ENCODE peak calls at places on chromosomes 12 and 14, in eight cellular contexts. D, K, Q, I, A, V, M and R are unnamed samples.

GRCh38 chr14:54739514-54739913 is 163.1 kb downstream of the GCH1 start:
- DNase-seq in M (no peak), D (no peak), I (no peak), V (no peak), Q (no peak), K (no peak), A (no peak), R (no peak)

GRCh38 chr14:101293609-101294008 is 267.7 kb upstream of the DIO3 start:
- DNase-seq in M (no peak), D (no peak), A (no peak), Q (no peak), K (no peak), V (no peak), I (no peak), R (no peak)

GRCh38 chr12:47088021-47088944 is 8.5 kb upstream of the AMIGO2 start:
- DNase-seq in A (no peak), K (no peak), I (peak), M (no peak), V (no peak), D (no peak), Q (no peak), R (no peak)

GRCh38 chr12:52713960-52714886 is 10.9 kb upstream of the KRT77 start:
- DNase-seq in A (no peak), D (no peak), V (no peak), Q (no peak), K (peak), M (no peak), I (peak), R (no peak)

GRCh38 chr12:115383668-115384067 is 699.7 kb upstream of the TBX3 start:
- DNase-seq in K (no peak), V (no peak), M (no peak), A (no peak), Q (no peak), D (peak), I (no peak), R (no peak)

GRCh38 chr12:117143008-117143532 is 43.9 kb upstream of the TESC start:
- DNase-seq in M (no peak), A (no peak), D (peak), K (no peak), Q (no peak), V (no peak), I (no peak), R (no peak)

GRCh38 chr12:104772336-104772735 is 185.8 kb downstream of the SLC41A2 start:
- DNase-seq in K (no peak), Q (no peak), D (no peak), M (no peak), A (no peak), I (no peak), V (no peak), R (no peak)

GRCh38 chr12:19960527-19960926 is 407.8 kb upstream of the PDE3A start:
- DNase-seq in D (no peak), M (no peak), V (no peak), A (no peak), K (no peak), Q (no peak), I (no peak), R (no peak)

GRCh38 chr14:30283822-30284446 is 275.0 kb upstream of the G2E3 start:
- DNase-seq in Q (no peak), M (peak), A (no peak), K (peak), V (peak), I (peak), D (peak), R (peak)

GRCh38 chr12:8987163-8987562 is 2.2 kb upstream of the KLRG1 start:
- DNase-seq in A (no peak), K (no peak), I (no peak), V (no peak), M (no peak), D (no peak), Q (no peak), R (no peak)

GRCh38 chr14:100317897-100318808 is 5.0 kb upstream of the SLC25A47 start:
- DNase-seq in V (peak), M (peak), Q (peak), D (peak), A (peak), K (peak), I (peak), R (no peak)

GRCh38 chr12:53251477-53252348 is 16.4 kb upstream of the ESPL1 start:
- DNase-seq in A (peak), D (peak), Q (peak), V (peak), M (peak), I (peak), K (peak), R (no peak)

GRCh38 chr12:21451529-21451928 is 14.1 kb downstream of the PYROXD1 start:
- DNase-seq in I (peak), Q (no peak), V (no peak), D (no peak), A (no peak), K (no peak), M (no peak), R (no peak)

GRCh38 chr12:77591959-77592358 is 238.7 kb upstream of the NAV3 start:
- DNase-seq in I (no peak), K (peak), V (peak), D (peak), M (no peak), A (no peak), Q (no peak), R (no peak)

GRCh38 chr14:101221549-101222160 is 318.1 kb upstream of the RTL1 start:
- DNase-seq in V (peak), I (no peak), K (peak), A (no peak), Q (no peak), D (no peak), M (no peak), R (no peak)

GRCh38 chr12:51972849-51973273 is 21.4 kb downstream of the ACVR1B start:
- DNase-seq in D (no peak), A (peak), M (no peak), I (no peak), V (no peak), Q (peak), K (no peak), R (no peak)

GRCh38 chr14:31884776-31885379 is 192.2 kb upstream of the ARHGAP5 start:
- DNase-seq in V (no peak), M (no peak), Q (no peak), A (no peak), D (no peak), K (peak), I (peak), R (no peak)

GRCh38 chr14:100871234-100872186 is 32.0 kb downstream of the RTL1 start:
- DNase-seq in Q (no peak), V (no peak), I (peak), A (no peak), D (no peak), M (peak), K (no peak), R (no peak)

GRCh38 chr12:14654842-14655241 is 41.6 kb downstream of the GUCY2C start:
- DNase-seq in K (no peak), Q (no peak), I (no peak), A (no peak), M (no peak), D (no peak), V (no peak), R (no peak)

GRCh38 chr14:101197595-101198397 is 294.3 kb upstream of the RTL1 start:
- DNase-seq in D (peak), I (no peak), V (no peak), K (peak), M (no peak), A (no peak), Q (no peak), R (no peak)

GRCh38 chr12:8946733-8947132 is 2.7 kb downstream of the M6PR start:
- DNase-seq in I (no peak), K (no peak), M (no peak), D (no peak), Q (no peak), V (no peak), A (no peak), R (no peak)

GRCh38 chr12:43238281-43238680 is 313.7 kb downstream of the ADAMTS20 start:
- DNase-seq in Q (no peak), I (no peak), V (no peak), K (no peak), D (no peak), M (no peak), A (no peak), R (no peak)

GRCh38 chr14:104434214-104435076 is 145.1 kb upstream of the C14orf180 start:
- DNase-seq in Q (no peak), V (no peak), M (no peak), I (no peak), A (no peak), K (peak), D (no peak), R (no peak)

GRCh38 chr14:104433401-104434213 is 146.0 kb upstream of the C14orf180 start:
- DNase-seq in A (no peak), I (no peak), D (no peak), Q (no peak), M (no peak), K (peak), V (peak), R (no peak)

GRCh38 chr14:104436741-104437701 is 142.5 kb upstream of the C14orf180 start:
- DNase-seq in A (no peak), I (no peak), M (no peak), D (peak), K (peak), V (peak), Q (no peak), R (no peak)

GRCh38 chr14:104436047-104436531 is 143.5 kb upstream of the C14orf180 start:
- DNase-seq in V (peak), K (peak), I (no peak), M (no peak), A (peak), Q (no peak), D (peak), R (no peak)

GRCh38 chr14:104435147-104436046 is 144.2 kb upstream of the C14orf180 start:
- DNase-seq in K (no peak), Q (no peak), M (no peak), I (no peak), D (peak), A (no peak), V (no peak), R (no peak)
- H3K27ac ChIP-seq in K (no peak), Q (no peak), M (no peak), I (no peak), D (peak), A (no peak), V (no peak), R (no peak)

DNA sequence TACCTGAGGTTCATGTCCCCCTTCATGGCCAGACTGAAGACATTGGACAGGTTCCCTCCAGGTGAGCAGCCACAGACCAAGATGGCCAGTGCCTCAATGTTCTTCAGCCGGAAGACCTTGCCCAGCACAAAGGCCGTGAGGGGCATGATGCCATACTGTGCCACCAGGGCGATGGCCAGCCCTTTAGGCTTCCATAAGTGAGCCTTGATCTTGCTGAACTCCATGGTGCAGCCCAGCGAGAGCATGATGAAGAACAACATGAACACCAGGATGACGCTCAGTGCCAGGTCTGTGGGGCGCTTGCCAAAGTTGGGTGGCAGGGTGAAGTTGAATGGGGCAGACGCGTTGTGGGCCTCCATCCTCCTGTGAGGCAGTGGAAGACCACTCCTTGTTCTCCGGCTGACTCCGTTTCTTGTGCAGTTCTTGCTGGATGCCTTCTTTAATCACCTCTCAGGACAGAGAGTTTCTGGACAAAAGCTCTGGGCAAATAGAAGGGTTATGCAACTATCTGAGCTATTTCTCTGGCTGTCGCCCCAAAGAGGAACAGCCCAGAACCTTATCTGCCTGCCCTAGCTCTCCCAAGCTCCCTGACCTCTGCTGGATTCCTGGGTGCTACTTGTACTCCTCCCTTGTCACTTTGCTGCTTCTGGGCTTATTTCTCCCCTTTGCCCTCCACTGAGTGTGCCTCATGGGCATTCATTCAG is at the start of gene SLC10A1:
- DNase-seq in A (no peak), I (no peak), D (no peak), Q (no peak), K (no peak), V (no peak), M (no peak), R (no peak)
- H3K27ac ChIP-seq in A (no peak), I (no peak), D (no peak), Q (no peak), K (no peak), V (peak), M (no peak), R (no peak)

DNA sequence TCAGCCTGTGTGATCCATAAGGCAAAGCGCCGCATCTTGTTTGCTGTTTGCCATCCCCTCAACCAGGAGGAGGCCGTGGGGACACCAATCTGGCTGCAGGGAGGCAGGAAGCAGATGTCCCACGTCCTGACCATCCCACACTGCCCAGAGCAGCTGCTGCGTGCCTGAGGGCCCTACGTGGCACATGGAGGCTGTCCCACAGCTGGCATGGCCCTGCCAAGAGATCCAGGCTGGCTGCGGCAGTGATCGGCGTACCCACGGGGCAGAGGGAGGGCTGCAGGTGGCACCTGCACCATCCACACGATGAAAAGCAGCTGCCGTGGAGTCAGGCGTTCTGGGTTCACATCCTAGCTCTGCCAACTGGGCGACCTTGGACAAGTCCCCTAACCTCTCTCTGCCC is 42.0 kb downstream of the NCOR2 start:
- DNase-seq in A (no peak), Q (no peak), K (no peak), M (no peak), V (no peak), D (peak), I (no peak), R (no peak)
- H3K27ac ChIP-seq in A (peak), Q (no peak), K (peak), M (no peak), V (no peak), D (no peak), I (no peak), R (no peak)

DNA sequence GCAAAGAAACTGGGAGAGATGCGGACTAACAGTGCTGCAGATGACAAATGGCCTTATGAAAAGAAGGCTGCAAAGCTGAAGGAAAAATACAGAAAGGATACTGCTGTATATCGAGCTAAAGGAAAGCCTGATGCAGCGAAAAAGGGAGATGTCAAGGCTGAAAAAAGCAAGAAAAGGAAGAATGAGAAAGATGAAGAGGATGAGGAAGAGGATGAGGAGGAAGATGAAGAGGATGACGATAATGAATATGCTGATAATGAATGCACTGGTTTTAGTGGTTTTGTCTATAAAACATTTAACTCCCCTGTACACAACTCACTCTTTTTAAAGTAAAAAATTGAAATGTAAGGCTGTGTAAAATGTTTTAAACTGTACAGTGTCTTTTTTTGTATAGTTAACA is 13.2 kb upstream of the ARID4A start:
- DNase-seq in I (no peak), V (no peak), A (no peak), M (no peak), D (no peak), Q (no peak), K (no peak), R (no peak)
- H3K27ac ChIP-seq in I (no peak), V (no peak), A (no peak), M (no peak), D (no peak), Q (no peak), K (no peak), R (no peak)

GRCh38 chr14:72614891-72615410 is 278.9 kb downstream of the DPF3 start:
- DNase-seq in D (no peak), M (no peak), A (no peak), Q (no peak), V (peak), I (no peak), K (peak), R (no peak)
- H3K27ac ChIP-seq in D (no peak), M (no peak), A (no peak), Q (no peak), V (no peak), I (peak), K (no peak), R (peak)

GRCh38 chr12:50595667-50596066 is 90.9 kb downstream of the DIP2B start:
- DNase-seq in I (no peak), V (no peak), Q (no peak), K (no peak), M (no peak), D (no peak), A (no peak), R (no peak)

GRCh38 chr12:50600364-50600763 is 95.6 kb downstream of the DIP2B start:
- DNase-seq in K (no peak), I (no peak), D (no peak), M (no peak), Q (no peak), A (no peak), V (no peak), R (no peak)

GRCh38 chr12:50599366-50600095 is 94.7 kb downstream of the DIP2B start:
- DNase-seq in V (no peak), M (no peak), K (no peak), Q (no peak), A (no peak), D (no peak), I (no peak), R (no peak)

GRCh38 chr12:50598321-50598862 is 93.6 kb downstream of the DIP2B start:
- DNase-seq in I (peak), Q (no peak), V (no peak), K (no peak), A (no peak), D (no peak), M (no peak), R (no peak)

DNA sequence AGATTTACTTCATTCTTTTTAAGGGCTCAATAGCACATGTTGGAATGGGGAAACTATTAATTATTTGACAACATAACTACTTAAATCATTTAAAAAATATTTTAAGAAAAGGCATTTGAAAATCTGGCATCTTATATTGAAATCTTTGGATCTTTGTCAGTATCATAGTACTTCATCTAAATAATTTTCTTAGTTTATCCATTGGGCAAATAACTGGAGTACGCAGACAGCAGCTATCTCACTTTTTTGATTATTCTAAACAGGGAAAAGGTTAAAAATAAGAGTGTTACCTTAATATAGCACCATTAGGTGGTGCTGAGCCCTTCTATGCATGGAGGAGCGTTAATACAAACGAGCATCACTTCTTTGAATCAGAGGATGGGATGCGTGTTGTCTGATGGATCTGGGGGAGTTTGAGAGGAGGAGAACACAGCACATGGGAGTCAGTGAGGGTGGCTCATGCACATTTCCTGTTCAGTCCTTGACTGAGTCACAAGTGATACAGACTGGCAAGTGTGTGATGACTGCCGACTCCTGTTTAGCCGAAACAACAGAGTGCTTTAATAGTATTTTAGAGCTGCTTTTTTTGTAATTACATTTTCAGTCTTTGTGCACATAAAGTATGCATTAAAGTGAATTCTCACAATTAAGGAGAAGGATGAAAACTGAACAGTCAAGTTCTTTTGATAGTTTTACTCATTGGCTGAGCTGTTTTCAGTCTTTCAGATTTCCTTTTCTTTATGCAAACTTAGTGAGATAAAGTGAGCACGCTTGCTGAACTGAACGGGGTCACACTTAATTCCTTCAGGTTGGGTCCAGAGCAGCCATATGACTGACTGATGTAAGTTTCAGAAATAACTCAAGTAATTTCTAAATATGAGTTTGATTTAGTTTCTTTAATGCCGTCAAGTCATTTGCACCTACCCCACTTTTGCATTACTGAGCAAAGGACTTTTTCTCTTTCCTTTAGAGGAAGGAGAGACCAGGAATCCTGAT is 92.7 kb downstream of the DIP2B start:
- DNase-seq in V (no peak), D (no peak), Q (no peak), M (peak), A (no peak), K (no peak), I (peak), R (no peak)
- H3K27ac ChIP-seq in V (no peak), D (no peak), Q (no peak), M (peak), A (peak), K (no peak), I (no peak), R (peak)

DNA sequence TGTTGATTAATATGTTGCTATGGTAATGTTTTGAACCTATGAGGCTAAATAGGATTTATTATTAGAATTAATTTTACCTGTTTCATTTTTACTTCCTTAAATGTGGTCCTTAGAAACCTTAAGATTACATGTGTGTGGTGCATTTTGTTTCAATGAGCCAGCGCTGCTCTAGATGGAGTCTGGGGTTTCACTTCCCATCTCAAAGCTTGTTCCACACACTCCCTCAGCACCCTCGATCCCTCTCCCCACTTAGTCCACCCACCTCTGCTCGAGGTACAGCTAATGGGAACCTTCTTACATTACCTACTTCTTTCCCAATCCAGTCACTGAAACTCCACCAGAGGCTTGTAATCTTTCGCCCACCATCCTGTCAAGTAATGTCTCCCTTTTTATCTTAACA is 205.2 kb downstream of the PAX9 start:
- DNase-seq in A (no peak), D (no peak), Q (no peak), K (no peak), M (no peak), V (no peak), I (no peak), R (no peak)
- H3K27ac ChIP-seq in A (no peak), D (no peak), Q (no peak), K (no peak), M (no peak), V (no peak), I (no peak), R (no peak)